ENCODE peak calls at places on chromosomes 4 and X, in six cellular contexts. R, W, D, X, J and T are unnamed samples.
A peak's percentile ranks its signal among the peaks of the same experiment; 100 is the strongest.

GRCh38 chr4:183175631-183176232 is 76.7 kb downstream of the WWC2 start:
- DNase-seq in R (peak; percentile 55), D (peak; percentile 79), W (peak; percentile 53), J (no peak), X (peak; percentile 52), T (no peak)

GRCh38 chr4:122453384-122454000 is 3.0 kb downstream of the IL2 start:
- DNase-seq in J (no peak), D (no peak), R (no peak), X (no peak), W (peak; percentile 1), T (no peak)

GRCh38 chr4:181799670-181800069 is 443.5 kb upstream of the TENM3 start:
- DNase-seq in W (no peak), J (no peak), D (no peak), X (no peak), R (no peak), T (no peak)

GRCh38 chr4:147015531-147015930 is 69.9 kb upstream of the TTC29 start:
- DNase-seq in W (no peak), D (no peak), J (no peak), R (no peak), X (no peak), T (no peak)

GRCh38 chrX:46250151-46250550 is 295.1 kb downstream of the ZNF674 start:
- DNase-seq in D (no peak), R (no peak), J (no peak), W (no peak), X (no peak), T (no peak)

GRCh38 chr4:181792641-181793612 is 450.3 kb upstream of the TENM3 start:
- DNase-seq in W (no peak), X (no peak), J (no peak), R (no peak), D (no peak), T (no peak)

GRCh38 chrX:148354906-148355305 is 145.5 kb upstream of the AFF2 start:
- DNase-seq in R (no peak), D (no peak), J (no peak), W (no peak), X (no peak), T (no peak)

GRCh38 chrX:150683536-150684146 is 9.6 kb upstream of the MTMR1 start:
- DNase-seq in X (peak; percentile 64), R (no peak), J (no peak), W (peak; percentile 39), D (peak; percentile 58), T (no peak)

GRCh38 chr4:156953951-156954350 is 17.6 kb downstream of the PDGFC start:
- DNase-seq in D (no peak), X (no peak), W (no peak), R (no peak), J (no peak), T (no peak)

GRCh38 chr4:98626350-98626749 is 32.1 kb downstream of the TSPAN5 start:
- DNase-seq in R (peak; percentile 81), D (peak; percentile 89), X (peak; percentile 86), J (peak; percentile 69), W (peak; percentile 93), T (no peak)

GRCh38 chr4:127936974-127937373 is 28.0 kb downstream of the MFSD8 start:
- DNase-seq in D (peak; percentile 35), X (no peak), J (no peak), R (peak; percentile 33), W (peak; percentile 33), T (no peak)

GRCh38 chr4:1511441-1512041 is 105.3 kb upstream of the NKX1-1 start:
- DNase-seq in R (peak; percentile 80), D (peak; percentile 22), J (peak; percentile 44), W (peak; percentile 52), X (peak; percentile 36), T (peak; percentile 67)

GRCh38 chr4:25031077-25031606 is 396 bp upstream of the LGI2 start:
- DNase-seq in R (peak; percentile 6), W (peak; percentile 60), D (peak; percentile 67), X (peak; percentile 5), J (no peak), T (no peak)

GRCh38 chrX:44908198-44908597 is 35.2 kb downstream of the KDM6A start:
- DNase-seq in R (peak; percentile 75), W (no peak), D (peak; percentile 40), J (no peak), X (no peak), T (no peak)

GRCh38 chrX:129738466-129739308 is at the start of gene XPNPEP2:
- DNase-seq in D (peak; percentile 87), R (peak; percentile 67), X (no peak), J (no peak), W (no peak), T (no peak)

GRCh38 chrX:115650916-115651315 is 89.9 kb downstream of the PLS3 start:
- DNase-seq in D (peak; percentile 46), X (peak; percentile 54), W (peak; percentile 75), J (peak; percentile 20), R (peak; percentile 43), T (no peak)

GRCh38 chrX:7638053-7638452 is 204.9 kb upstream of the VCX start:
- DNase-seq in W (no peak), J (no peak), R (no peak), D (no peak), X (no peak), T (no peak)

GRCh38 chr4:79917246-79917645 is 155.8 kb downstream of the ANTXR2 start:
- DNase-seq in D (peak; percentile 67), W (peak; percentile 12), R (peak; percentile 69), J (no peak), X (peak; percentile 74), T (no peak)

GRCh38 chr4:116389139-116389538 is 696.2 kb downstream of the TRAM1L1 start:
- DNase-seq in J (no peak), X (no peak), D (no peak), W (no peak), R (no peak), T (no peak)

GRCh38 chr4:174152717-174153466 is 130.6 kb downstream of the FBXO8 start:
- DNase-seq in W (no peak), X (no peak), J (no peak), R (no peak), D (peak; percentile 20), T (no peak)

GRCh38 chrX:39328661-39329060 is 527.4 kb downstream of the MID1IP1 start:
- DNase-seq in D (no peak), X (no peak), W (no peak), R (no peak), J (no peak), T (no peak)

GRCh38 chr4:179941911-179942310 is 2301.3 kb upstream of the TENM3 start:
- DNase-seq in X (no peak), R (no peak), J (no peak), W (no peak), D (no peak), T (no peak)

GRCh38 chr4:3201718-3202702 is 46.9 kb upstream of the MSANTD1 start:
- DNase-seq in R (peak; percentile 25), D (peak; percentile 10), X (no peak), W (peak; percentile 37), J (no peak), T (no peak)

GRCh38 chr4:10013722-10014121 is 7.6 kb downstream of the SLC2A9 start:
- DNase-seq in R (peak; percentile 17), X (peak; percentile 75), W (peak; percentile 41), J (no peak), D (peak; percentile 43), T (no peak)

GRCh38 chr4:3290889-3291321 is 1.9 kb upstream of the RGS12 start:
- DNase-seq in X (no peak), D (no peak), W (no peak), R (no peak), J (no peak), T (no peak)

GRCh38 chr4:114136067-114136466 is 156.6 kb upstream of the ARSJ start:
- DNase-seq in X (peak; percentile 41), J (no peak), D (peak; percentile 3), W (no peak), R (peak; percentile 24), T (no peak)